ENCODE peak calls at places on chromosome 1, in five cellular contexts. H, X, B, Z and R are unnamed samples.

GRCh38 chr1:9724706-9725476 is 73.4 kb downstream of the PIK3CD start:
- DNase-seq in H (peak), Z (no peak), X (peak), B (peak), R (no peak)

GRCh38 chr1:209618756-209619420 is 33.3 kb downstream of the LAMB3 start:
- DNase-seq in Z (no peak), X (peak), B (no peak), H (no peak), R (no peak)

GRCh38 chr1:30478288-30478687 is 245.1 kb downstream of the MATN1 start:
- DNase-seq in B (no peak), Z (peak), X (no peak), H (no peak), R (no peak)

GRCh38 chr1:55035904-55036303 is 3.4 kb upstream of the PCSK9 start:
- DNase-seq in X (no peak), B (no peak), Z (no peak), H (no peak), R (no peak)

GRCh38 chr1:53754484-53755312 is 15.7 kb upstream of the GLIS1 start:
- DNase-seq in H (no peak), X (peak), B (peak), Z (no peak), R (no peak)

GRCh38 chr1:41073971-41074370 is 52.4 kb upstream of the SLFNL1 start:
- DNase-seq in H (no peak), B (no peak), X (peak), Z (no peak), R (no peak)

GRCh38 chr1:22207605-22208264 is 64.8 kb upstream of the WNT4 start:
- DNase-seq in H (no peak), X (no peak), B (no peak), Z (peak), R (no peak)

GRCh38 chr1:222910699-222911098 is 95.9 kb downstream of the DISP1 start:
- DNase-seq in Z (no peak), X (peak), B (no peak), H (no peak), R (no peak)

GRCh38 chr1:9886063-9886742 is 23.9 kb downstream of the CTNNBIP1 start:
- DNase-seq in B (peak), Z (no peak), X (no peak), H (no peak), R (no peak)